ENCODE peak calls at places on chromosomes 11 and 22, in nine cellular contexts. L is posterior vena cava; N is IMR-90; R is CD4-positive, alpha-beta memory T cell; W is NAMALWA; B is SJSA1; E is activated T-cell treated with anti-CD3 and anti-CD28 coated beads for 1 hour; X is mammary epithelial cell; Y is C1 segment of cervical spinal cord. Q is an unnamed sample.

GRCh38 chr11:46315783-46316563 is 31.3 kb upstream of the DGKZ start:
- DNase-seq in R (no peak), W (no peak), Y (no peak), B (no peak), X (no peak), L (no peak), N (no peak), E (no peak), Q (no peak)

GRCh38 chr11:108135845-108136599 is 14.7 kb downstream of the ACAT1 start:
- DNase-seq in R (no peak), B (no peak), E (no peak), W (peak), Y (no peak), L (no peak), N (peak), X (peak), Q (no peak)

GRCh38 chr11:11706022-11706421 is 84.2 kb upstream of the GALNT18 start:
- DNase-seq in L (no peak), R (no peak), B (no peak), E (no peak), Y (no peak), W (no peak), N (no peak), X (peak), Q (no peak)

GRCh38 chr22:39617342-39617741 is 46.8 kb downstream of the CACNA1I start:
- DNase-seq in E (no peak), L (no peak), N (no peak), R (no peak), W (no peak), X (no peak), Y (no peak), B (no peak), Q (no peak)

GRCh38 chr22:35352214-35353111 is 28.4 kb upstream of the HMOX1 start:
- DNase-seq in E (peak), W (peak), B (no peak), Y (no peak), R (no peak), X (no peak), L (peak), N (no peak), Q (no peak)

GRCh38 chr22:49976439-49977175 is 16.0 kb downstream of the PIM3 start:
- DNase-seq in N (no peak), L (peak), E (no peak), X (no peak), B (no peak), Y (no peak), W (peak), R (no peak), Q (peak)

GRCh38 chr11:91776660-91777059 is 448.0 kb upstream of the FAT3 start:
- DNase-seq in R (no peak), X (no peak), W (no peak), E (no peak), B (no peak), Y (no peak), N (no peak), L (no peak), Q (no peak)

GRCh38 chr11:75919525-75919924 is 104.5 kb downstream of the UVRAG start:
- DNase-seq in N (peak), W (peak), L (no peak), R (no peak), E (no peak), Y (no peak), B (no peak), X (no peak), Q (no peak)

GRCh38 chr11:13384837-13385417 is 78.1 kb downstream of the BTBD10 start:
- DNase-seq in X (peak), E (no peak), W (peak), B (no peak), L (no peak), N (peak), Y (no peak), R (no peak), Q (no peak)

GRCh38 chr11:132987936-132988335 is 544.4 kb downstream of the OPCML start:
- DNase-seq in N (no peak), Y (no peak), X (no peak), E (no peak), B (peak), L (no peak), W (no peak), R (no peak), Q (no peak)

GRCh38 chr11:112182867-112183266 is 7.6 kb downstream of the BCO2 start:
- DNase-seq in N (no peak), Y (no peak), E (no peak), X (no peak), W (no peak), L (no peak), R (no peak), B (no peak), Q (no peak)

GRCh38 chr22:35437038-35437437 is 37.1 kb downstream of the MCM5 start:
- DNase-seq in Y (no peak), E (no peak), W (peak), L (no peak), X (no peak), R (no peak), N (no peak), B (no peak), Q (no peak)

GRCh38 chr11:113104390-113105251 is 143.4 kb downstream of the NCAM1 start:
- DNase-seq in R (no peak), N (no peak), X (no peak), W (no peak), Y (peak), E (no peak), L (no peak), B (no peak), Q (no peak)

GRCh38 chr11:94782446-94782845 is 14.3 kb downstream of the AMOTL1 start:
- DNase-seq in B (no peak), R (no peak), N (no peak), Y (no peak), X (no peak), W (no peak), E (no peak), L (no peak), Q (no peak)

GRCh38 chr11:70063121-70063520 is 15.0 kb upstream of the ANO1 start:
- DNase-seq in X (no peak), B (peak), W (no peak), Y (no peak), N (no peak), E (no peak), R (no peak), L (no peak), Q (no peak)

GRCh38 chr11:107780775-107781174 is 68.9 kb upstream of the SLN start:
- DNase-seq in N (no peak), Y (no peak), L (no peak), B (no peak), X (no peak), W (peak), E (no peak), R (no peak), Q (no peak)

GRCh38 chr11:2862395-2862949 is 23.1 kb downstream of the CDKN1C start:
- DNase-seq in L (no peak), W (no peak), R (no peak), E (no peak), N (no peak), Y (no peak), B (no peak), X (no peak), Q (no peak)

GRCh38 chr11:46649180-46649738 is 31.9 kb downstream of the ATG13 start:
- DNase-seq in R (no peak), W (no peak), L (peak), N (peak), X (peak), B (peak), E (no peak), Y (no peak), Q (no peak)

GRCh38 chr11:63564056-63564784 is 1.0 kb upstream of the PLAAT2 start:
- DNase-seq in W (peak), X (no peak), E (no peak), N (no peak), B (peak), R (no peak), Y (no peak), L (no peak), Q (no peak)

GRCh38 chr11:46336781-46337180 is 10.5 kb upstream of the DGKZ start:
- DNase-seq in W (no peak), Y (no peak), X (no peak), L (no peak), N (no peak), B (no peak), R (no peak), E (no peak), Q (no peak)

GRCh38 chr11:46272816-46273427 is 4.5 kb upstream of the CREB3L1 start:
- DNase-seq in R (no peak), E (no peak), W (no peak), N (peak), B (no peak), L (peak), X (no peak), Y (no peak), Q (no peak)

GRCh38 chr22:42353883-42354727 is 78.1 kb downstream of the NFAM1 start:
- DNase-seq in Y (peak), W (no peak), E (no peak), X (no peak), R (no peak), L (no peak), N (peak), B (no peak), Q (no peak)

GRCh38 chr11:59668188-59668949 is 468 bp downstream of the PATL1 start:
- DNase-seq in N (peak), B (peak), Y (no peak), R (no peak), L (peak), E (peak), X (peak), W (peak), Q (no peak)

GRCh38 chr22:49826603-49827306 is 918 bp downstream of the BRD1 start:
- DNase-seq in X (peak), E (peak), L (peak), W (peak), Y (peak), B (no peak), N (peak), R (peak), Q (no peak)

GRCh38 chr11:1933416-1934325 is 13.5 kb upstream of the MRPL23 start:
- DNase-seq in E (no peak), R (no peak), N (no peak), B (no peak), W (no peak), L (peak), Y (no peak), X (no peak), Q (peak)

GRCh38 chr22:29217827-29218757 is 12.4 kb downstream of the EMID1 start:
- DNase-seq in W (no peak), X (no peak), Y (no peak), B (no peak), R (no peak), L (no peak), N (no peak), E (no peak), Q (no peak)

GRCh38 chr22:27029584-27030130 is 372.3 kb downstream of the MIAT start:
- DNase-seq in W (no peak), E (no peak), L (no peak), Y (no peak), X (no peak), N (no peak), R (no peak), B (no peak), Q (no peak)

GRCh38 chr11:32396331-32396730 is 39.0 kb downstream of the WT1 start:
- DNase-seq in N (no peak), W (no peak), L (no peak), Y (no peak), X (no peak), E (no peak), B (no peak), R (no peak), Q (no peak)

GRCh38 chr22:37196539-37197450 is 8.7 kb upstream of the C1QTNF6 start:
- DNase-seq in B (no peak), N (peak), E (no peak), L (peak), W (no peak), R (no peak), X (peak), Y (peak), Q (no peak)

GRCh38 chr11:86069408-86070086 is 663 bp upstream of the PICALM start:
- DNase-seq in W (no peak), R (no peak), E (no peak), L (no peak), N (peak), Y (peak), X (peak), B (peak), Q (no peak)

GRCh38 chr11:131666617-131667016 is 296.2 kb downstream of the NTM start:
- DNase-seq in Y (no peak), E (no peak), R (no peak), X (no peak), W (no peak), N (peak), B (no peak), L (no peak), Q (peak)

GRCh38 chr11:117925198-117925925 is 3.8 kb downstream of the TMPRSS13 start:
- DNase-seq in X (no peak), N (no peak), L (peak), B (no peak), R (no peak), E (no peak), W (no peak), Y (no peak), Q (peak)